ENCODE peak calls at places on chromosomes 5 and 9, in four cellular contexts. N is lower lobe of right lung, B is foreskin fibroblast, S is AG10803. U is an unnamed sample.

GRCh38 chr5:39175273-39175955 is 43.9 kb downstream of the FYB1 start:
- DNase-seq in B (no peak), N (no peak), S (no peak), U (no peak)

GRCh38 chr9:111474385-111474784 is 9.8 kb downstream of the ECPAS start:
- DNase-seq in N (no peak), S (no peak), B (no peak), U (no peak)

GRCh38 chr9:37187713-37188439 is 67.5 kb downstream of the ZCCHC7 start:
- DNase-seq in S (no peak), B (peak), N (no peak), U (no peak)

GRCh38 chr5:95727764-95728191 is 3.4 kb upstream of the RHOBTB3 start:
- DNase-seq in N (no peak), B (no peak), S (peak), U (no peak)

GRCh38 chr5:139639619-139640431 is 8.3 kb upstream of the CXXC5 start:
- DNase-seq in B (peak), S (no peak), N (no peak), U (no peak)

GRCh38 chr9:114782586-114782985 is 23.3 kb downstream of the TNFSF15 start:
- DNase-seq in B (no peak), S (no peak), N (no peak), U (no peak)

GRCh38 chr9:121616356-121616755 is 35.1 kb upstream of the DAB2IP start:
- DNase-seq in B (no peak), S (no peak), N (no peak), U (no peak)

GRCh38 chr5:109997191-109997590 is 307.5 kb downstream of the MAN2A1 start:
- DNase-seq in B (no peak), N (no peak), S (no peak), U (no peak)

GRCh38 chr5:88707216-88707965 is 175.6 kb downstream of the MEF2C start:
- DNase-seq in N (no peak), S (peak), B (no peak), U (no peak)

GRCh38 chr5:83107692-83108410 is 30.5 kb downstream of the XRCC4 start:
- DNase-seq in S (peak), N (no peak), B (peak), U (no peak)

GRCh38 chr9:115764649-115765048 is 388.9 kb upstream of the PAPPA start:
- DNase-seq in S (no peak), B (no peak), N (no peak), U (no peak)

GRCh38 chr9:78958887-78959286 is 612.9 kb upstream of the TLE4 start:
- DNase-seq in S (no peak), B (no peak), N (no peak), U (no peak)

GRCh38 chr9:35811364-35812024 is 568 bp downstream of the SPAG8 start:
- DNase-seq in B (peak), N (no peak), S (no peak), U (no peak)

GRCh38 chr5:95838001-95838520 is 15.5 kb upstream of the GLRX start:
- DNase-seq in N (no peak), S (no peak), B (no peak), U (no peak)

GRCh38 chr5:161691911-161692310 is 6.4 kb downstream of the GABRA6 start:
- DNase-seq in N (no peak), S (no peak), B (no peak), U (no peak)

GRCh38 chr5:77156379-77156778 is 54.1 kb upstream of the PDE8B start:
- DNase-seq in B (no peak), N (no peak), S (no peak), U (no peak)

GRCh38 chr5:147452137-147452838 is 57.6 kb downstream of the DPYSL3 start:
- DNase-seq in N (no peak), S (no peak), B (no peak), U (no peak)

GRCh38 chr9:35042081-35042604 is 30.3 kb downstream of the VCP start:
- DNase-seq in B (peak), N (no peak), S (peak), U (no peak)

GRCh38 chr5:149015126-149015525 is 47.7 kb downstream of the SH3TC2 start:
- DNase-seq in S (no peak), N (no peak), B (peak), U (no peak)

GRCh38 chr5:77569409-77569808 is 69.1 kb downstream of the OTP start:
- DNase-seq in N (no peak), B (peak), S (no peak), U (no peak)

GRCh38 chr5:143031781-143032724 is 261.9 kb downstream of the ARHGAP26 start:
- DNase-seq in B (no peak), S (no peak), N (no peak), U (no peak)

GRCh38 chr5:17441351-17441750 is 56.7 kb upstream of the TAF11L2 start:
- DNase-seq in S (peak), B (no peak), N (no peak), U (peak)

GRCh38 chr5:108212775-108213346 is 169.0 kb downstream of the FBXL17 start:
- DNase-seq in N (peak), S (peak), B (peak), U (no peak)

GRCh38 chr5:115541586-115541985 is 3.0 kb downstream of the FEM1C start:
- DNase-seq in S (no peak), B (no peak), N (no peak), U (no peak)

GRCh38 chr5:180850434-180851078 is 10.5 kb downstream of the ZFP62 start:
- DNase-seq in S (no peak), B (no peak), N (no peak), U (no peak)

GRCh38 chr5:34488984-34489383 is 167.1 kb upstream of the RAI14 start:
- DNase-seq in S (no peak), N (no peak), B (no peak), U (no peak)

GRCh38 chr5:6552612-6553011 is 80.2 kb downstream of the NSUN2 start:
- DNase-seq in S (no peak), N (no peak), B (no peak), U (no peak)

GRCh38 chr5:178434851-178435250 is 155.3 kb downstream of the COL23A1 start:
- DNase-seq in B (no peak), S (no peak), N (peak), U (no peak)

GRCh38 chr5:120613729-120614128 is 149.6 kb downstream of the PRR16 start:
- DNase-seq in B (peak), N (no peak), S (no peak), U (no peak)

GRCh38 chr5:107242861-107243579 is 427.7 kb downstream of the EFNA5 start:
- DNase-seq in S (no peak), N (no peak), B (no peak), U (no peak)

GRCh38 chr5:2258861-2259260 is 376.1 kb upstream of the IRX4 start:
- DNase-seq in B (no peak), S (no peak), N (no peak), U (no peak)

GRCh38 chr5:137627293-137627692 is 108.6 kb downstream of the KLHL3 start:
- DNase-seq in N (no peak), B (no peak), S (no peak), U (no peak)

GRCh38 chr5:6718161-6718681 is 5.0 kb downstream of the TENT4A start:
- DNase-seq in S (no peak), B (no peak), N (no peak), U (no peak)

GRCh38 chr9:125601986-125602385 is 105.0 kb downstream of the MAPKAP1 start:
- DNase-seq in N (no peak), B (no peak), S (no peak), U (no peak)

GRCh38 chr5:109326864-109327263 is 82.9 kb downstream of the PJA2 start:
- DNase-seq in B (no peak), S (no peak), N (no peak), U (no peak)

GRCh38 chr9:94921072-94921471 is 194.6 kb downstream of the AOPEP start:
- DNase-seq in B (peak), N (no peak), S (peak), U (no peak)

GRCh38 chr9:126613656-126614055 is at the start of gene LMX1B:
- DNase-seq in B (peak), N (no peak), S (peak), U (no peak)

GRCh38 chr5:91125916-91126315 is 257.2 kb downstream of the ARRDC3 start:
- DNase-seq in B (no peak), S (no peak), N (no peak), U (no peak)

GRCh38 chr5:141876628-141877477 is 1.4 kb downstream of the PCDH1 start:
- DNase-seq in N (peak), B (no peak), S (no peak), U (no peak)
- H3K4me3 ChIP-seq in N (peak), B (no peak), S (no peak), U (no peak)

DNA sequence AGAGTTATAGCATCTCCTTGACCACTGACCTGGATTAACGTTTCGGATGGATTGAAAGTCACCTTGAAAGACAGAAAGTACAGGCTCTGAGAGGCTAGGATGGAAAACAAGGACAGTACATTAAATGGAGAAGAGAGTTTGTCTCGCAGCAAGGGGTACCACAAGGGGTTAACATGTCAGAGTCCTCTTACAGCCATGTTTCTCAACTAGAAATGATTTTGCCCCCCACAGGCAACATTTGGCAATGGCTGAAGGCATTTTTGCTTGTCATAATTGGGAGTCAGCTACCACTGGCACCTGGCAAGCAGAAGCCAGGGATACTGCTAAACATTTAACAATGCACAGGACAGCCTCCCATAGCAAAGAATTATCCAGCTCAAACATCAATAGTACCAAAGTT is 90.8 kb upstream of the EQTN start:
- DNase-seq in B (no peak), S (no peak), N (no peak), U (no peak)
- TF ChIP-seq CTCF in B (no peak), S (no peak), N (no peak), U (no peak)

GRCh38 chr9:98031169-98031568 is 25.4 kb upstream of the NANS start:
- DNase-seq in B (no peak), S (no peak), N (no peak), U (no peak)

GRCh38 chr9:98037362-98037761 is 19.2 kb upstream of the NANS start:
- DNase-seq in N (peak), S (no peak), B (peak), U (no peak)

GRCh38 chr9:98038958-98039357 is 17.6 kb upstream of the NANS start:
- DNase-seq in B (no peak), S (no peak), N (no peak), U (no peak)

GRCh38 chr9:98031935-98032334 is 24.6 kb upstream of the NANS start:
- DNase-seq in N (no peak), S (peak), B (peak), U (no peak)

GRCh38 chr9:98034593-98035546 is 21.7 kb upstream of the NANS start:
- DNase-seq in N (peak), B (peak), S (peak), U (no peak)
- H3K4me3 ChIP-seq in N (no peak), B (no peak), S (peak), U (no peak)

GRCh38 chr5:62603934-62604333 is 25.3 kb downstream of the LRRC70 start:
- DNase-seq in N (no peak), B (no peak), S (no peak), U (no peak)

GRCh38 chr5:62607615-62608014 is 29.0 kb downstream of the LRRC70 start:
- DNase-seq in B (no peak), N (no peak), S (no peak), U (no peak)

GRCh38 chr5:62605638-62606037 is 27.0 kb downstream of the LRRC70 start:
- DNase-seq in S (no peak), N (no peak), B (no peak), U (no peak)

GRCh38 chr5:62608529-62609511 is 30.2 kb downstream of the LRRC70 start:
- DNase-seq in N (no peak), S (peak), B (no peak), U (no peak)

DNA sequence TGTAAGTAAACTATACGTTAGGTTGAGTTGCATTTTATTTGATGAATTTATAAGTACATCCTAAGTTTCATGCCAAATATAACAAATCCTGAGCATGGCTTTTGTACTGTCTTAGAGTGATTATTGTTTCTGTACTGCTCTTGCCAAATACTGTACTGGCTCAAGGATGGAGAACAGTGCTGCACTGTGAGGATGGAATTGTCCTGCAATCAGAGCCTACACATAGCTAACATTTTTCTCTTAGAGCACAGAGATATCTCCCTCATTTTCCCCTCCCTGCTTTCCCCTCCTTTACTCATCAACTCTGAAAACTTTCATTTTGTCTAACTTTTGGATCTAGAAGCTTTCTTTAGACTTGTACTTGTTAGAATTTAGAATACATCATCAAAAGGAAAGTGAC is 28.3 kb downstream of the LRRC70 start:
- DNase-seq in N (no peak), S (peak), B (no peak), U (no peak)
- TF ChIP-seq CTCF in N (no peak), S (no peak), B (no peak), U (no peak)

DNA sequence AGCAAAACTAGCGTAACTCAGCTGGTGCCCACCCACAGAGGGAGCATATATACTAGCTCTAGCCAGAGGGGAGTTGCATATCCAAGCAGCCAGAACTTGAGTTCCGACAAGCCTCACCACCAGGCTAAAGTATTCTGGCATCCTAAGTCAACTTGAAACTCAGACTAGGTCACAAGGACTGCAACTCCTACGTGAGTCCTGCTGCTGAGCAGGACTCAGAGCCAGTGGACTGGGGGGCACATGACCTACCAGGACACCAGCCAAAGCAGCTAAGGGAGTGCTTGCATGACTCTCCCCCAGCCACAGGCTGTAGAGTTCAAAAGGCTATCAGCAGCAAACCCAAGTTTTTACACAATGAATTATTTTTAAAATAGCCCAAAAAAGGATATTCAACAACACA is 26.1 kb downstream of the SPDL1 start:
- DNase-seq in S (no peak), N (no peak), B (no peak), U (no peak)
- H3K4me3 ChIP-seq in S (no peak), N (no peak), B (no peak), U (no peak)

GRCh38 chr5:173513521-173513991 is 102.9 kb downstream of the BOD1 start:
- DNase-seq in B (peak), N (no peak), S (peak), U (peak)
- TF ChIP-seq CTCF in B (peak), N (no peak), S (peak), U (peak)

DNA sequence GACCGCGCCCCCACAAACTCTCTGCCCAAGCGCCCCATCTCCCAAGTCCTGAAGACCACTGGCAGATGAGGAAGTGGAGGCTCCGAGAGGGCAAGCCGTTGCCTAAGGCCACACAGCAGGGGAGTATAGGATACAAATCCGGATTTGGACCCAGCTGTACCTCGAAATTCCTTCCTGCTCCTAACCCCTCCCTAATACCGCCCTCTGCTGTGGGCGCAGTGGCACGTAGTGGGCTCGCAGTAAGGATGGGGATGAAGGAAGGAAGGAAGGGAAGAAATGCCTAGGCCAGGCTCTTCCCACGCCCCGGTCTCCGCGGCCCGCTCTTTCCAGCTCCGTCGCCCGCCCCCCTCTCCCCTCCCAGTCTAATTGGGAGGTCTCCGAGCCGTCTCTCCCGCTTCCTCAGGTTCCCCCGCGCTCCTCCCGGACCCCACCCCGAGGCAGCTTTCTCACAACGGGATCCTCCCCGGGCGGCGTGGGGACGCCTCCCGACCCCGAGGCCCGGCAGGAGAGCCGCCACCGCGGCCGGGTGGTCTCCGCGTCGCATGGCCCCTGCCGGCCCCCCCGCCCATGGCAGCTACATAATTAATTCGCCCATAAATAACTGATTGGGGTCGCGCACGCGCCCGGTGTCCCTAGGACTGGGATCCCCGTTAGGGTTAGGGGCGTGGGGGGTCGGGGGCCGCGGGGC is 138.9 kb downstream of the C9orf50 start:
- DNase-seq in N (no peak), S (peak), B (peak), U (no peak)
- H3K4me3 ChIP-seq in N (peak), S (peak), B (peak), U (peak)

GRCh38 chr5:168295574-168296201 is 4.2 kb downstream of the WWC1 start:
- DNase-seq in S (peak), B (peak), N (peak), U (peak)
- TF ChIP-seq CTCF in S (peak), B (peak), N (peak), U (peak)

GRCh38 chr9:104997536-104997935 is 69.6 kb upstream of the ABCA1 start:
- DNase-seq in S (peak), B (peak), N (no peak), U (no peak)

GRCh38 chr9:104988539-104988938 is 60.6 kb upstream of the ABCA1 start:
- DNase-seq in S (no peak), B (peak), N (no peak), U (no peak)

GRCh38 chr9:104991144-104991953 is 63.4 kb upstream of the ABCA1 start:
- DNase-seq in B (peak), S (peak), N (peak), U (no peak)

GRCh38 chr9:104992696-104993095 is 64.7 kb upstream of the ABCA1 start:
- DNase-seq in B (peak), S (peak), N (no peak), U (no peak)

DNA sequence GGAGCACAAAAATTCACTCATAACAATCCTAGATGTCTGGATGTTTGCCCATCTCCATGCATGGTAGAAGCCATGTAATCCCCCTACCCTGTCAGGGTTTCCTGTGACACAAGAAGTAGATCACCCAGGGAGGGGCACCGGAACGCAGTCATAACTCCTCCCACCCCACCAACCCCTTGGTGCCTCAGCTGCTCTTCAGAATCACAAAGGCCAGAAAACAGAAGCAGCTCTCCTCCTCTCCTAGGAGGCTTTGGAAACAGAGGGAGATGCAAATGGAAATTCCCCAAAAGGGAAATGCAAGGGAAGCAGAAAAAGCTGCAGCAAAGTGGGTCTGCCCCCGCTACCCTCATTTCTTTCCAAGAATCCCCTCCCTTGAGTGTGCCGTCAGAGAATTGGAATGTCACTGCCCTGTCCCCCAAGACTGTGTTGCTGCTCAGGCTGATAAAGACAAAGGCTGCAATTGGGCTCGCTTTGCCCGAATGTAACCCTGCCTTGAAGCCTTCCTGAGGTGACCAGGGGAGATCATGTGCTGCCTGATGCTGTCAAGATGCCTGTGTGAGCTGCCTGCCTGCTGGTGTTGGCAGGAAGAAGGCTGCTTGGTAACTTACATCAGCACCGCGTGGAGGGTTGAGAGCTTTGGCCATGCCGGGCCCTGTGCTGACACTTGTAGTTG is 65.5 kb upstream of the ABCA1 start:
- DNase-seq in B (peak), N (peak), S (peak), U (no peak)
- H3K4me3 ChIP-seq in B (no peak), N (no peak), S (no peak), U (no peak)

GRCh38 chr9:134742822-134743221 is 101.2 kb downstream of the COL5A1 start:
- DNase-seq in B (no peak), N (no peak), S (no peak), U (no peak)
- TF ChIP-seq CTCF in B (no peak), N (no peak), S (peak), U (peak)